ENCODE peak calls at places on chromosomes 1 and 21, in ten cellular contexts. One of them, this sample, is unnamed. For H3K4me1, the result is how much of the 10 kb centered on the place peaks cover.

GRCh38 chr1:13556224-13556764 is 27.3 kb upstream of the PDPN start:
- DNase-seq in GM23248: no peak
- DNase-seq in uterus: no peak
- DNase-seq in breast epithelium: no peak
- DNase-seq in heart left ventricle: no peak
- DNase-seq in hepatocyte: no peak
- DNase-seq in thoracic aorta: no peak
- DNase-seq in PC-9: no peak
- DNase-seq in NT2/D1: no peak
- DNase-seq in pancreas: no peak
- DNase-seq in this sample: no peak

GRCh38 chr1:15929258-15929935 is 46.5 kb downstream of the ZBTB17 start:
- DNase-seq in hepatocyte: no peak
- DNase-seq in uterus: no peak
- DNase-seq in thoracic aorta: no peak
- DNase-seq in pancreas: no peak
- DNase-seq in NT2/D1: no peak
- DNase-seq in GM23248: no peak
- DNase-seq in breast epithelium: no peak
- DNase-seq in PC-9: no peak
- DNase-seq in heart left ventricle: no peak
- DNase-seq in this sample: no peak

GRCh38 chr1:186499571-186499970 is 38.7 kb upstream of the PDC start:
- DNase-seq in heart left ventricle: no peak
- DNase-seq in breast epithelium: no peak
- DNase-seq in GM23248: no peak
- DNase-seq in uterus: no peak
- DNase-seq in hepatocyte: no peak
- DNase-seq in thoracic aorta: no peak
- DNase-seq in PC-9: no peak
- DNase-seq in pancreas: no peak
- DNase-seq in NT2/D1: no peak
- DNase-seq in this sample: no peak

GRCh38 chr1:105779727-105780126 is 1276.7 kb upstream of the PRMT6 start:
- DNase-seq in uterus: no peak
- DNase-seq in GM23248: no peak
- DNase-seq in breast epithelium: no peak
- DNase-seq in pancreas: no peak
- DNase-seq in PC-9: no peak
- DNase-seq in hepatocyte: no peak
- DNase-seq in heart left ventricle: no peak
- DNase-seq in NT2/D1: no peak
- DNase-seq in thoracic aorta: no peak
- DNase-seq in this sample: no peak

GRCh38 chr21:31374430-31374829 is 30.4 kb upstream of the TIAM1 start:
- DNase-seq in uterus: no peak
- DNase-seq in breast epithelium: no peak
- DNase-seq in GM23248: no peak
- DNase-seq in NT2/D1: no peak
- DNase-seq in thoracic aorta: no peak
- DNase-seq in pancreas: no peak
- DNase-seq in PC-9: no peak
- DNase-seq in hepatocyte: no peak
- DNase-seq in heart left ventricle: no peak
- DNase-seq in this sample: no peak

GRCh38 chr1:149885364-149886111 is 13.8 kb upstream of the BOLA1 start:
- DNase-seq in hepatocyte: peak
- DNase-seq in GM23248: peak
- DNase-seq in pancreas: peak
- DNase-seq in uterus: peak
- DNase-seq in thoracic aorta: peak
- DNase-seq in PC-9: peak
- DNase-seq in NT2/D1: peak
- DNase-seq in breast epithelium: peak
- DNase-seq in heart left ventricle: peak
- DNase-seq in this sample: peak

GRCh38 chr1:203179328-203180009 is 3.8 kb upstream of the MYBPH start:
- DNase-seq in GM23248: no peak
- DNase-seq in pancreas: no peak
- DNase-seq in hepatocyte: no peak
- DNase-seq in PC-9: no peak
- DNase-seq in uterus: no peak
- DNase-seq in NT2/D1: no peak
- DNase-seq in breast epithelium: no peak
- DNase-seq in thoracic aorta: no peak
- DNase-seq in heart left ventricle: no peak
- DNase-seq in this sample: no peak

GRCh38 chr1:17919525-17920439 is 164.6 kb downstream of the ACTL8 start:
- DNase-seq in breast epithelium: no peak
- DNase-seq in PC-9: peak
- DNase-seq in GM23248: peak
- DNase-seq in pancreas: no peak
- DNase-seq in thoracic aorta: no peak
- DNase-seq in uterus: no peak
- DNase-seq in NT2/D1: peak
- DNase-seq in hepatocyte: peak
- DNase-seq in heart left ventricle: no peak
- DNase-seq in this sample: peak

GRCh38 chr1:174198192-174198591 is 38.9 kb downstream of the RABGAP1L start:
- DNase-seq in NT2/D1: no peak
- DNase-seq in GM23248: no peak
- DNase-seq in breast epithelium: no peak
- DNase-seq in uterus: no peak
- DNase-seq in pancreas: no peak
- DNase-seq in hepatocyte: no peak
- DNase-seq in thoracic aorta: no peak
- DNase-seq in heart left ventricle: no peak
- DNase-seq in PC-9: no peak
- DNase-seq in this sample: no peak

GRCh38 chr1:174194451-174194850 is 35.1 kb downstream of the RABGAP1L start:
- DNase-seq in thoracic aorta: no peak
- DNase-seq in hepatocyte: no peak
- DNase-seq in uterus: no peak
- DNase-seq in breast epithelium: no peak
- DNase-seq in GM23248: no peak
- DNase-seq in heart left ventricle: no peak
- DNase-seq in NT2/D1: no peak
- DNase-seq in PC-9: no peak
- DNase-seq in pancreas: no peak
- DNase-seq in this sample: no peak

GRCh38 chr1:174200746-174201145 is 41.4 kb downstream of the RABGAP1L start:
- DNase-seq in PC-9: no peak
- DNase-seq in thoracic aorta: no peak
- DNase-seq in hepatocyte: no peak
- DNase-seq in NT2/D1: no peak
- DNase-seq in breast epithelium: no peak
- DNase-seq in pancreas: no peak
- DNase-seq in GM23248: no peak
- DNase-seq in heart left ventricle: no peak
- DNase-seq in uterus: no peak
- DNase-seq in this sample: no peak

GRCh38 chr1:174197547-174197946 is 38.2 kb downstream of the RABGAP1L start:
- DNase-seq in GM23248: no peak
- DNase-seq in breast epithelium: no peak
- DNase-seq in NT2/D1: no peak
- DNase-seq in thoracic aorta: no peak
- DNase-seq in hepatocyte: no peak
- DNase-seq in heart left ventricle: peak
- DNase-seq in uterus: no peak
- DNase-seq in pancreas: no peak
- DNase-seq in PC-9: no peak
- DNase-seq in this sample: no peak

GRCh38 chr1:174197088-174197487 is 37.8 kb downstream of the RABGAP1L start:
- DNase-seq in breast epithelium: no peak
- DNase-seq in PC-9: no peak
- DNase-seq in hepatocyte: no peak
- DNase-seq in heart left ventricle: no peak
- DNase-seq in NT2/D1: no peak
- DNase-seq in pancreas: no peak
- DNase-seq in GM23248: no peak
- DNase-seq in thoracic aorta: no peak
- DNase-seq in uterus: no peak
- DNase-seq in this sample: no peak
- H3K4me1 ChIP-seq in breast epithelium: under half
- H3K4me1 ChIP-seq in PC-9: under half
- H3K4me1 ChIP-seq in hepatocyte: under half
- H3K4me1 ChIP-seq in heart left ventricle: under half
- H3K4me1 ChIP-seq in NT2/D1: under half
- H3K4me1 ChIP-seq in pancreas: under half
- H3K4me1 ChIP-seq in GM23248: under half
- H3K4me1 ChIP-seq in thoracic aorta: under half
- H3K4me1 ChIP-seq in uterus: under half
- H3K4me1 ChIP-seq in this sample: under half

GRCh38 chr1:221711156-221711577 is 30.7 kb downstream of the DUSP10 start:
- DNase-seq in heart left ventricle: no peak
- DNase-seq in NT2/D1: no peak
- DNase-seq in PC-9: no peak
- DNase-seq in uterus: no peak
- DNase-seq in hepatocyte: no peak
- DNase-seq in GM23248: no peak
- DNase-seq in thoracic aorta: no peak
- DNase-seq in pancreas: no peak
- DNase-seq in breast epithelium: no peak
- DNase-seq in this sample: no peak
- H3K4me1 ChIP-seq in heart left ventricle: under half
- H3K4me1 ChIP-seq in NT2/D1: under half
- H3K4me1 ChIP-seq in PC-9: under half
- H3K4me1 ChIP-seq in uterus: under half
- H3K4me1 ChIP-seq in hepatocyte: under half
- H3K4me1 ChIP-seq in GM23248: under half
- H3K4me1 ChIP-seq in thoracic aorta: under half
- H3K4me1 ChIP-seq in pancreas: half or more
- H3K4me1 ChIP-seq in breast epithelium: under half
- H3K4me1 ChIP-seq in this sample: under half

GRCh38 chr1:184954232-184954995 is 19.9 kb downstream of the NIBAN1 start:
- DNase-seq in heart left ventricle: no peak
- DNase-seq in breast epithelium: no peak
- DNase-seq in thoracic aorta: no peak
- DNase-seq in GM23248: peak
- DNase-seq in hepatocyte: peak
- DNase-seq in PC-9: peak
- DNase-seq in pancreas: no peak
- DNase-seq in uterus: no peak
- DNase-seq in NT2/D1: no peak
- DNase-seq in this sample: peak

GRCh38 chr1:184953600-184954219 is 20.6 kb downstream of the NIBAN1 start:
- DNase-seq in pancreas: no peak
- DNase-seq in GM23248: peak
- DNase-seq in NT2/D1: no peak
- DNase-seq in breast epithelium: no peak
- DNase-seq in thoracic aorta: no peak
- DNase-seq in hepatocyte: no peak
- DNase-seq in heart left ventricle: no peak
- DNase-seq in PC-9: no peak
- DNase-seq in uterus: no peak
- DNase-seq in this sample: peak

GRCh38 chr1:184958554-184959353 is 15.6 kb downstream of the NIBAN1 start:
- DNase-seq in NT2/D1: no peak
- DNase-seq in GM23248: no peak
- DNase-seq in thoracic aorta: no peak
- DNase-seq in breast epithelium: no peak
- DNase-seq in uterus: no peak
- DNase-seq in heart left ventricle: peak
- DNase-seq in PC-9: no peak
- DNase-seq in hepatocyte: no peak
- DNase-seq in pancreas: no peak
- DNase-seq in this sample: peak

DNA sequence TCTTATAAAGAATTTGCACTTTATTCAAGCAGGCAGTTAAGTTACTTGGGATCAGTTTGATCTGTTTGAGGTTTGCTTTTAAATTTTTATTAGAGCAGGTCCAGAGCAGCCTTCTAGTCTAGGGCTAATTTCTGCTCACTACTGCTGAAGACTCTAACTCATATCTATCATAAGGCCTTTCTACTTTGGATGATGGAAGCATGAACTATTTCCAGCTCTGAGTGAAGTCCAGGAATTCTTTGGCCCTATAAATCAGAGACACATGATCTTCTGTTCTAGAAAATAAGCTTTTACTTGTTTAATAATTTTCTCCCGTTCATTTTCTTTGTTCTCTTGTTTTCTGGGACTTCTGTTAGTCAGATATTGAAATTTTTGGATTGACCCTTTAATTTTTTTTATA is 14.7 kb downstream of the NIBAN1 start:
- DNase-seq in NT2/D1: no peak
- DNase-seq in uterus: no peak
- DNase-seq in pancreas: no peak
- DNase-seq in GM23248: no peak
- DNase-seq in PC-9: no peak
- DNase-seq in breast epithelium: no peak
- DNase-seq in thoracic aorta: no peak
- DNase-seq in hepatocyte: no peak
- DNase-seq in heart left ventricle: no peak
- DNase-seq in this sample: no peak
- H3K4me1 ChIP-seq in NT2/D1: under half
- H3K4me1 ChIP-seq in uterus: under half
- H3K4me1 ChIP-seq in pancreas: under half
- H3K4me1 ChIP-seq in GM23248: under half
- H3K4me1 ChIP-seq in PC-9: under half
- H3K4me1 ChIP-seq in breast epithelium: under half
- H3K4me1 ChIP-seq in thoracic aorta: under half
- H3K4me1 ChIP-seq in hepatocyte: under half
- H3K4me1 ChIP-seq in heart left ventricle: under half
- H3K4me1 ChIP-seq in this sample: under half

GRCh38 chr1:77539510-77540142 is 142.8 kb downstream of the ZZZ3 start:
- DNase-seq in NT2/D1: no peak
- DNase-seq in hepatocyte: no peak
- DNase-seq in pancreas: no peak
- DNase-seq in thoracic aorta: no peak
- DNase-seq in PC-9: peak
- DNase-seq in uterus: no peak
- DNase-seq in breast epithelium: no peak
- DNase-seq in heart left ventricle: peak
- DNase-seq in GM23248: peak
- DNase-seq in this sample: peak

GRCh38 chr1:77542784-77543183 is 139.7 kb downstream of the ZZZ3 start:
- DNase-seq in NT2/D1: no peak
- DNase-seq in breast epithelium: no peak
- DNase-seq in uterus: no peak
- DNase-seq in PC-9: no peak
- DNase-seq in pancreas: no peak
- DNase-seq in heart left ventricle: no peak
- DNase-seq in hepatocyte: no peak
- DNase-seq in GM23248: peak
- DNase-seq in thoracic aorta: no peak
- DNase-seq in this sample: no peak

GRCh38 chr1:77538956-77539509 is 143.4 kb downstream of the ZZZ3 start:
- DNase-seq in NT2/D1: no peak
- DNase-seq in hepatocyte: peak
- DNase-seq in uterus: peak
- DNase-seq in breast epithelium: no peak
- DNase-seq in pancreas: no peak
- DNase-seq in heart left ventricle: peak
- DNase-seq in PC-9: peak
- DNase-seq in thoracic aorta: no peak
- DNase-seq in GM23248: peak
- DNase-seq in this sample: peak

GRCh38 chr1:77540501-77541161 is 141.8 kb downstream of the ZZZ3 start:
- DNase-seq in uterus: no peak
- DNase-seq in heart left ventricle: no peak
- DNase-seq in GM23248: peak
- DNase-seq in breast epithelium: no peak
- DNase-seq in PC-9: no peak
- DNase-seq in hepatocyte: no peak
- DNase-seq in NT2/D1: no peak
- DNase-seq in thoracic aorta: no peak
- DNase-seq in pancreas: no peak
- DNase-seq in this sample: no peak

DNA sequence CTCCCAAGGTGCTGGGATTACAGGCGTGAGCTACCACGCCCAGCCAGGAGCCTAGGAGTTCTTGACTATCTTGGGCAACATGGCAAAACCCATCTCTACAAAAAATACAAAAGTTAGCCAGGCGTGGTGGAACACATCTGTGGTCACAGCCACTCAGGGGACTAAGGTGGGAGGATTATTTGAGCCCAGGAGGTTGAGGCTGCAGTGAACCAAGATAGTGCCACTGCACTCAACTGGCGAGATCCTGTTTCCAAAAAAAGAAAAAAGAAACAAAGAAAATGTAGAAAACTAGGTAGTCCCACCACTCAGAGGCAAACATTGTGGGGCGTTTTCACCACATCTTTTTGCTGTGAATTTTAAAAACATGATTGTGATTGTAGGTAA is 141.3 kb downstream of the ZZZ3 start:
- DNase-seq in GM23248: no peak
- DNase-seq in NT2/D1: no peak
- DNase-seq in PC-9: no peak
- DNase-seq in hepatocyte: no peak
- DNase-seq in heart left ventricle: no peak
- DNase-seq in uterus: no peak
- DNase-seq in thoracic aorta: no peak
- DNase-seq in pancreas: no peak
- DNase-seq in breast epithelium: no peak
- DNase-seq in this sample: no peak
- H3K4me1 ChIP-seq in GM23248: half or more
- H3K4me1 ChIP-seq in NT2/D1: under half
- H3K4me1 ChIP-seq in PC-9: half or more
- H3K4me1 ChIP-seq in hepatocyte: under half
- H3K4me1 ChIP-seq in heart left ventricle: under half
- H3K4me1 ChIP-seq in uterus: under half
- H3K4me1 ChIP-seq in thoracic aorta: under half
- H3K4me1 ChIP-seq in pancreas: under half
- H3K4me1 ChIP-seq in breast epithelium: under half
- H3K4me1 ChIP-seq in this sample: half or more